ENCODE peak calls at places on chromosome 21, in eight cellular contexts. One of them, this sample, is unnamed. For H3K36me3, the result is how much of the 10 kb centered on the place peaks cover.

GRCh38 chr21:31517664-31518402 is 141.7 kb upstream of the SOD1 start:
- DNase-seq in right lobe of liver: no peak
- DNase-seq in psoas muscle: no peak
- DNase-seq in GM23338: no peak
- DNase-seq in aorta: no peak
- DNase-seq in pancreas: no peak
- DNase-seq in CD8-positive, alpha-beta T cell: no peak
- DNase-seq in colonic mucosa: no peak
- DNase-seq in this sample: no peak

GRCh38 chr21:8988696-8989095 is 1532.7 kb upstream of the TPTE start:
- DNase-seq in right lobe of liver: no peak
- DNase-seq in psoas muscle: no peak
- DNase-seq in GM23338: peak
- DNase-seq in aorta: no peak
- DNase-seq in pancreas: no peak
- DNase-seq in CD8-positive, alpha-beta T cell: no peak
- DNase-seq in colonic mucosa: no peak
- DNase-seq in this sample: no peak

GRCh38 chr21:33578214-33578613 is 10.3 kb downstream of the DONSON start:
- DNase-seq in right lobe of liver: no peak
- DNase-seq in psoas muscle: no peak
- DNase-seq in GM23338: no peak
- DNase-seq in aorta: no peak
- DNase-seq in pancreas: no peak
- DNase-seq in CD8-positive, alpha-beta T cell: no peak
- DNase-seq in colonic mucosa: no peak
- DNase-seq in this sample: no peak

GRCh38 chr21:32410916-32411315 is 1.6 kb upstream of the EVA1C start:
- DNase-seq in right lobe of liver: no peak
- DNase-seq in psoas muscle: no peak
- DNase-seq in GM23338: no peak
- DNase-seq in aorta: no peak
- DNase-seq in pancreas: no peak
- DNase-seq in CD8-positive, alpha-beta T cell: no peak
- DNase-seq in colonic mucosa: no peak
- DNase-seq in this sample: no peak

GRCh38 chr21:16079830-16080229 is 350.0 kb downstream of the USP25 start:
- DNase-seq in right lobe of liver: no peak
- DNase-seq in psoas muscle: no peak
- DNase-seq in GM23338: no peak
- DNase-seq in aorta: no peak
- DNase-seq in pancreas: no peak
- DNase-seq in CD8-positive, alpha-beta T cell: no peak
- DNase-seq in colonic mucosa: no peak
- DNase-seq in this sample: no peak

GRCh38 chr21:15495965-15496364 is 233.8 kb upstream of the USP25 start:
- DNase-seq in right lobe of liver: no peak
- DNase-seq in psoas muscle: no peak
- DNase-seq in GM23338: no peak
- DNase-seq in aorta: no peak
- DNase-seq in pancreas: no peak
- DNase-seq in CD8-positive, alpha-beta T cell: no peak
- DNase-seq in colonic mucosa: no peak
- DNase-seq in this sample: no peak

GRCh38 chr21:45529785-45530422 is 12.3 kb downstream of the SLC19A1 start:
- DNase-seq in right lobe of liver: peak
- DNase-seq in psoas muscle: peak
- DNase-seq in GM23338: no peak
- DNase-seq in aorta: peak
- DNase-seq in pancreas: no peak
- DNase-seq in CD8-positive, alpha-beta T cell: no peak
- DNase-seq in colonic mucosa: no peak
- DNase-seq in this sample: no peak

GRCh38 chr21:45021428-45022347 is 52.7 kb upstream of the ADARB1 start:
- DNase-seq in right lobe of liver: peak
- DNase-seq in psoas muscle: peak
- DNase-seq in GM23338: no peak
- DNase-seq in aorta: peak
- DNase-seq in pancreas: no peak
- DNase-seq in CD8-positive, alpha-beta T cell: no peak
- DNase-seq in colonic mucosa: no peak
- DNase-seq in this sample: peak

GRCh38 chr21:33543505-33544129 is 779 bp downstream of the SON start:
- DNase-seq in right lobe of liver: peak
- DNase-seq in psoas muscle: peak
- DNase-seq in GM23338: no peak
- DNase-seq in aorta: peak
- DNase-seq in pancreas: peak
- DNase-seq in CD8-positive, alpha-beta T cell: no peak
- DNase-seq in colonic mucosa: peak
- DNase-seq in this sample: peak

GRCh38 chr21:44759628-44760285 is 41.9 kb downstream of the UBE2G2 start:
- DNase-seq in right lobe of liver: no peak
- DNase-seq in psoas muscle: no peak
- DNase-seq in GM23338: no peak
- DNase-seq in aorta: no peak
- DNase-seq in pancreas: no peak
- DNase-seq in CD8-positive, alpha-beta T cell: no peak
- DNase-seq in colonic mucosa: no peak
- DNase-seq in this sample: peak

GRCh38 chr21:15687208-15687607 is 42.6 kb upstream of the USP25 start:
- DNase-seq in right lobe of liver: no peak
- DNase-seq in psoas muscle: no peak
- DNase-seq in GM23338: no peak
- DNase-seq in aorta: no peak
- DNase-seq in pancreas: no peak
- DNase-seq in CD8-positive, alpha-beta T cell: no peak
- DNase-seq in colonic mucosa: no peak
- DNase-seq in this sample: no peak

GRCh38 chr21:44844256-44844655 is 26.4 kb upstream of the SUMO3 start:
- DNase-seq in right lobe of liver: no peak
- DNase-seq in psoas muscle: no peak
- DNase-seq in GM23338: peak
- DNase-seq in aorta: no peak
- DNase-seq in pancreas: peak
- DNase-seq in CD8-positive, alpha-beta T cell: no peak
- DNase-seq in colonic mucosa: no peak
- DNase-seq in this sample: no peak

GRCh38 chr21:45202889-45203288 is 84.8 kb downstream of the POFUT2 start:
- DNase-seq in right lobe of liver: no peak
- DNase-seq in psoas muscle: no peak
- DNase-seq in GM23338: no peak
- DNase-seq in aorta: no peak
- DNase-seq in pancreas: no peak
- DNase-seq in CD8-positive, alpha-beta T cell: no peak
- DNase-seq in colonic mucosa: no peak
- DNase-seq in this sample: no peak

GRCh38 chr21:31426235-31426797 is 82.3 kb upstream of the TIAM1 start:
- DNase-seq in right lobe of liver: no peak
- DNase-seq in psoas muscle: no peak
- DNase-seq in GM23338: no peak
- DNase-seq in aorta: no peak
- DNase-seq in pancreas: no peak
- DNase-seq in CD8-positive, alpha-beta T cell: no peak
- DNase-seq in colonic mucosa: no peak
- DNase-seq in this sample: no peak

GRCh38 chr21:32908529-32908928 is 117.2 kb upstream of the OLIG2 start:
- DNase-seq in right lobe of liver: no peak
- DNase-seq in psoas muscle: no peak
- DNase-seq in GM23338: no peak
- DNase-seq in aorta: no peak
- DNase-seq in pancreas: no peak
- DNase-seq in CD8-positive, alpha-beta T cell: no peak
- DNase-seq in colonic mucosa: no peak
- DNase-seq in this sample: peak

GRCh38 chr21:9737871-9738520 is 783.4 kb upstream of the TPTE start:
- DNase-seq in right lobe of liver: no peak
- DNase-seq in psoas muscle: no peak
- DNase-seq in GM23338: no peak
- DNase-seq in aorta: no peak
- DNase-seq in pancreas: no peak
- DNase-seq in CD8-positive, alpha-beta T cell: no peak
- DNase-seq in colonic mucosa: no peak
- DNase-seq in this sample: no peak

GRCh38 chr21:37530901-37531351 is 164.4 kb downstream of the DYRK1A start:
- DNase-seq in right lobe of liver: no peak
- DNase-seq in psoas muscle: no peak
- DNase-seq in GM23338: no peak
- DNase-seq in aorta: peak
- DNase-seq in pancreas: no peak
- DNase-seq in CD8-positive, alpha-beta T cell: no peak
- DNase-seq in colonic mucosa: no peak
- DNase-seq in this sample: peak
- H3K36me3 ChIP-seq in right lobe of liver: under half
- H3K36me3 ChIP-seq in psoas muscle: under half
- H3K36me3 ChIP-seq in GM23338: under half
- H3K36me3 ChIP-seq in aorta: under half
- H3K36me3 ChIP-seq in pancreas: under half
- H3K36me3 ChIP-seq in CD8-positive, alpha-beta T cell: under half
- H3K36me3 ChIP-seq in colonic mucosa: under half
- H3K36me3 ChIP-seq in this sample: under half

GRCh38 chr21:42105916-42106315 is 34.8 kb downstream of the UMODL1 start:
- DNase-seq in right lobe of liver: peak
- DNase-seq in psoas muscle: no peak
- DNase-seq in GM23338: no peak
- DNase-seq in aorta: no peak
- DNase-seq in pancreas: no peak
- DNase-seq in CD8-positive, alpha-beta T cell: no peak
- DNase-seq in colonic mucosa: no peak
- DNase-seq in this sample: no peak

GRCh38 chr21:42107881-42108553 is 36.9 kb downstream of the UMODL1 start:
- DNase-seq in right lobe of liver: peak
- DNase-seq in psoas muscle: peak
- DNase-seq in GM23338: peak
- DNase-seq in aorta: peak
- DNase-seq in pancreas: peak
- DNase-seq in CD8-positive, alpha-beta T cell: peak
- DNase-seq in colonic mucosa: peak
- DNase-seq in this sample: peak

GRCh38 chr21:42106425-42106824 is 35.3 kb downstream of the UMODL1 start:
- DNase-seq in right lobe of liver: peak
- DNase-seq in psoas muscle: no peak
- DNase-seq in GM23338: no peak
- DNase-seq in aorta: no peak
- DNase-seq in pancreas: no peak
- DNase-seq in CD8-positive, alpha-beta T cell: no peak
- DNase-seq in colonic mucosa: no peak
- DNase-seq in this sample: no peak

GRCh38 chr21:42108554-42108885 is 37.4 kb downstream of the UMODL1 start:
- DNase-seq in right lobe of liver: no peak
- DNase-seq in psoas muscle: peak
- DNase-seq in GM23338: no peak
- DNase-seq in aorta: no peak
- DNase-seq in pancreas: no peak
- DNase-seq in CD8-positive, alpha-beta T cell: no peak
- DNase-seq in colonic mucosa: no peak
- DNase-seq in this sample: no peak

GRCh38 chr21:42107177-42107880 is 36.2 kb downstream of the UMODL1 start:
- DNase-seq in right lobe of liver: no peak
- DNase-seq in psoas muscle: no peak
- DNase-seq in GM23338: peak
- DNase-seq in aorta: no peak
- DNase-seq in pancreas: no peak
- DNase-seq in CD8-positive, alpha-beta T cell: no peak
- DNase-seq in colonic mucosa: no peak
- DNase-seq in this sample: no peak
- H3K4me3 ChIP-seq in right lobe of liver: no peak
- H3K4me3 ChIP-seq in psoas muscle: no peak
- H3K4me3 ChIP-seq in GM23338: no peak
- H3K4me3 ChIP-seq in aorta: no peak
- H3K4me3 ChIP-seq in pancreas: no peak
- H3K4me3 ChIP-seq in CD8-positive, alpha-beta T cell: no peak
- H3K4me3 ChIP-seq in colonic mucosa: no peak
- H3K4me3 ChIP-seq in this sample: no peak

GRCh38 chr21:38806153-38806941 is 618 bp downstream of the ETS2 start:
- DNase-seq in right lobe of liver: peak
- DNase-seq in psoas muscle: peak
- DNase-seq in GM23338: peak
- DNase-seq in aorta: peak
- DNase-seq in pancreas: peak
- DNase-seq in CD8-positive, alpha-beta T cell: no peak
- DNase-seq in colonic mucosa: peak
- DNase-seq in this sample: peak

GRCh38 chr21:38809170-38809878 is 3.6 kb downstream of the ETS2 start:
- DNase-seq in right lobe of liver: no peak
- DNase-seq in psoas muscle: no peak
- DNase-seq in GM23338: no peak
- DNase-seq in aorta: no peak
- DNase-seq in pancreas: no peak
- DNase-seq in CD8-positive, alpha-beta T cell: no peak
- DNase-seq in colonic mucosa: peak
- DNase-seq in this sample: no peak

GRCh38 chr21:38806942-38807284 is 1.2 kb downstream of the ETS2 start:
- DNase-seq in right lobe of liver: no peak
- DNase-seq in psoas muscle: no peak
- DNase-seq in GM23338: no peak
- DNase-seq in aorta: no peak
- DNase-seq in pancreas: no peak
- DNase-seq in CD8-positive, alpha-beta T cell: no peak
- DNase-seq in colonic mucosa: no peak
- DNase-seq in this sample: no peak

GRCh38 chr21:38807481-38807880 is 1.8 kb downstream of the ETS2 start:
- DNase-seq in right lobe of liver: no peak
- DNase-seq in psoas muscle: no peak
- DNase-seq in GM23338: no peak
- DNase-seq in aorta: no peak
- DNase-seq in pancreas: no peak
- DNase-seq in CD8-positive, alpha-beta T cell: no peak
- DNase-seq in colonic mucosa: no peak
- DNase-seq in this sample: no peak

GRCh38 chr21:38807987-38808386 is 2.3 kb downstream of the ETS2 start:
- DNase-seq in right lobe of liver: no peak
- DNase-seq in psoas muscle: no peak
- DNase-seq in GM23338: no peak
- DNase-seq in aorta: no peak
- DNase-seq in pancreas: no peak
- DNase-seq in CD8-positive, alpha-beta T cell: no peak
- DNase-seq in colonic mucosa: peak
- DNase-seq in this sample: no peak
- H3K27ac ChIP-seq in right lobe of liver: peak
- H3K27ac ChIP-seq in psoas muscle: peak
- H3K27ac ChIP-seq in GM23338: no peak
- H3K27ac ChIP-seq in aorta: peak
- H3K27ac ChIP-seq in pancreas: no peak
- H3K27ac ChIP-seq in CD8-positive, alpha-beta T cell: no peak
- H3K27ac ChIP-seq in colonic mucosa: peak
- H3K27ac ChIP-seq in this sample: no peak

DNA sequence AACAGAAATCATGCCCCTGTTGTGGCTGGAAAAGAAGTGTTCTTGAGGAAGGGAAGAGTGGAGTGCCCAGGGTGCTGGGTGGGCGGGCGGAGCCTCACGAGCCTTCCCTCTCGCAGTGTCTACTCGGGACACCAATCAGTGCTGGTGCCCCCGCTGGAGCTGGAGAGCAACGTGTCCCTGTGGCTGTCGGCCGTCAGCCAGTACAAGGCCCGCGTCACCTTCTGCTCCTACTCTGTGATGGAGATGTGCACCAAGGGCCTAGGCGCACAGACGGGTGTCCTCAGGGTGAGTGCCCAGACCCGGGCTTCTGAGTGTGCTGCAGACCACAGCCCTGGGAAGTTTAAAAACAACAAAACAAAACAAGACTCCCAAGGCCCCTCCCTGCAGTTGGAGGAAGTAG is 47.4 kb downstream of the S100B start:
- DNase-seq in right lobe of liver: peak
- DNase-seq in psoas muscle: no peak
- DNase-seq in GM23338: no peak
- DNase-seq in aorta: peak
- DNase-seq in pancreas: peak
- DNase-seq in CD8-positive, alpha-beta T cell: no peak
- DNase-seq in colonic mucosa: no peak
- DNase-seq in this sample: no peak
- H3K36me3 ChIP-seq in right lobe of liver: under half
- H3K36me3 ChIP-seq in psoas muscle: under half
- H3K36me3 ChIP-seq in GM23338: under half
- H3K36me3 ChIP-seq in aorta: under half
- H3K36me3 ChIP-seq in pancreas: under half
- H3K36me3 ChIP-seq in CD8-positive, alpha-beta T cell: under half
- H3K36me3 ChIP-seq in colonic mucosa: under half
- H3K36me3 ChIP-seq in this sample: half or more